ENCODE peak calls at places on chromosomes 6 and 20, in six cellular contexts. I is T-helper 22 cell; T is NCI-H460; O is DMS153; H is NCI-H1092; F is activated effector memory CD4-positive, alpha-beta T cell treated with Interleukin-2 at 50 U/mL for 16 hours. V is an unnamed sample.

GRCh38 chr20:44785768-44786167 is 24.6 kb downstream of the RIMS4 start:
- DNase-seq in H (no peak), T (no peak), I (no peak), O (no peak), F (no peak), V (peak; percentile 72)

GRCh38 chr6:26520088-26520839 is 17.9 kb upstream of the HMGN4 start:
- DNase-seq in H (peak; percentile 12), I (no peak), T (no peak), F (no peak), O (no peak), V (no peak)

GRCh38 chr6:169940554-169941290 is 189.3 kb downstream of the ERMARD start:
- DNase-seq in F (no peak), O (no peak), T (no peak), H (no peak), I (no peak), V (no peak)

GRCh38 chr6:79984261-79984660 is 20.2 kb upstream of the TTK start:
- DNase-seq in H (no peak), T (no peak), F (peak; percentile 25), I (no peak), O (no peak), V (no peak)

GRCh38 chr6:45590225-45590624 is 212.5 kb upstream of the SUPT3H start:
- DNase-seq in O (peak; percentile 70), H (no peak), F (no peak), I (no peak), T (no peak), V (no peak)

GRCh38 chr6:132300323-132300949 is 100.8 kb downstream of the MOXD1 start:
- DNase-seq in I (no peak), O (peak; percentile 26), H (no peak), T (peak; percentile 31), F (no peak), V (peak; percentile 11)

GRCh38 chr6:126546771-126547170 is 206.9 kb downstream of the CENPW start:
- DNase-seq in O (no peak), T (no peak), F (no peak), I (no peak), H (no peak), V (no peak)

GRCh38 chr20:37395921-37396519 is 50.1 kb downstream of the SRC start:
- DNase-seq in F (no peak), T (no peak), O (peak; percentile 73), H (peak; percentile 73), I (no peak), V (no peak)

GRCh38 chr6:137407816-137408215 is 86.4 kb downstream of the OLIG3 start:
- DNase-seq in T (no peak), F (no peak), O (no peak), I (no peak), H (no peak), V (no peak)

GRCh38 chr6:34044945-34045595 is 100.8 kb downstream of the GRM4 start:
- DNase-seq in O (no peak), H (no peak), I (no peak), F (peak; percentile 13), T (no peak), V (no peak)

GRCh38 chr6:161064915-161065314 is 73.3 kb downstream of the MAP3K4 start:
- DNase-seq in T (no peak), O (no peak), H (no peak), F (no peak), I (no peak), V (no peak)

GRCh38 chr6:47221565-47221964 is 88.1 kb downstream of the TNFRSF21 start:
- DNase-seq in T (no peak), I (no peak), O (no peak), H (no peak), F (no peak), V (peak; percentile 57)

GRCh38 chr6:163180874-163181541 is 233.5 kb upstream of the QKI start:
- DNase-seq in I (no peak), O (no peak), H (no peak), T (peak; percentile 61), F (no peak), V (peak; percentile 57)

GRCh38 chr6:48985025-48985424 is 478.0 kb downstream of the MMUT start:
- DNase-seq in O (no peak), I (no peak), H (no peak), F (no peak), T (peak; percentile 26), V (no peak)

GRCh38 chr6:158609455-158610155 is 34.9 kb downstream of the DYNLT1 start:
- DNase-seq in O (no peak), I (no peak), T (no peak), H (no peak), F (no peak), V (no peak)

GRCh38 chr20:33568378-33569289 is 78.7 kb downstream of the CBFA2T2 start:
- DNase-seq in T (no peak), I (no peak), O (peak; percentile 96), F (no peak), H (peak; percentile 94), V (peak; percentile 88)

GRCh38 chr20:11849270-11849920 is 68.3 kb upstream of the BTBD3 start:
- DNase-seq in F (no peak), O (peak; percentile 45), I (no peak), T (no peak), H (peak; percentile 6), V (no peak)

GRCh38 chr6:14035448-14035847 is 82.1 kb upstream of the CD83 start:
- DNase-seq in H (no peak), T (no peak), F (no peak), O (no peak), I (no peak), V (peak; percentile 37)

GRCh38 chr6:1485678-1486077 is 96.3 kb downstream of the FOXF2 start:
- DNase-seq in F (no peak), T (peak; percentile 77), O (no peak), I (no peak), H (no peak), V (no peak)

GRCh38 chr6:21740719-21741118 is 147.2 kb downstream of the SOX4 start:
- DNase-seq in T (no peak), O (peak; percentile 46), H (no peak), F (no peak), I (no peak), V (no peak)

GRCh38 chr6:705047-705446 is 12.1 kb upstream of the EXOC2 start:
- DNase-seq in I (no peak), F (no peak), O (no peak), T (no peak), H (no peak), V (no peak)

GRCh38 chr20:62816879-62817873 is at the start of gene COL9A3:
- DNase-seq in I (no peak), H (no peak), F (no peak), T (no peak), O (no peak), V (no peak)